ENCODE peak calls at places on chromosomes 11 and 22, in ten cellular contexts. N, K, S, F, Q, L, W, G, V and R are unnamed samples.

GRCh38 chr11:25449100-25449499 is 882.8 kb upstream of the ANO3 start:
- DNase-seq in S (no peak), Q (no peak), K (no peak), L (no peak), G (no peak), V (no peak), N (no peak), W (no peak), F (no peak), R (no peak)

GRCh38 chr11:113507341-113507740 is 32.1 kb upstream of the DRD2 start:
- DNase-seq in V (no peak), S (no peak), G (no peak), N (no peak), F (no peak), Q (no peak), L (peak; percentile 9), W (no peak), K (no peak), R (no peak)

GRCh38 chr11:133957926-133958325 is 1.2 kb upstream of the IGSF9B start:
- DNase-seq in S (no peak), N (no peak), F (no peak), W (no peak), V (no peak), Q (no peak), L (no peak), K (no peak), G (no peak), R (no peak)

GRCh38 chr11:72314600-72315386 is 70.8 kb upstream of the PHOX2A start:
- DNase-seq in N (no peak), Q (no peak), L (no peak), F (no peak), G (no peak), W (no peak), K (no peak), S (no peak), V (no peak), R (no peak)

GRCh38 chr11:127000291-127000968 is at the start of gene KIRREL3:
- DNase-seq in K (peak; percentile 84), V (no peak), F (no peak), W (no peak), L (no peak), N (peak; percentile 75), Q (no peak), S (no peak), G (no peak), R (no peak)

GRCh38 chr11:17277024-17277584 is 565 bp downstream of the NUCB2 start:
- DNase-seq in W (no peak), F (peak; percentile 54), N (peak; percentile 30), L (peak; percentile 44), K (peak; percentile 53), G (no peak), Q (no peak), V (peak; percentile 60), S (no peak), R (no peak)

GRCh38 chr22:38303974-38304373 is 13.3 kb downstream of the CSNK1E start:
- DNase-seq in S (no peak), L (no peak), K (no peak), V (no peak), G (no peak), W (no peak), F (no peak), N (no peak), Q (no peak), R (no peak)

GRCh38 chr11:32081129-32081641 is 9.7 kb upstream of the RCN1 start:
- DNase-seq in W (no peak), L (no peak), G (peak; percentile 5), F (peak; percentile 52), Q (no peak), N (no peak), V (peak; percentile 64), S (no peak), K (no peak), R (no peak)

GRCh38 chr11:17352925-17353227 is 1.3 kb downstream of the NCR3LG1 start:
- DNase-seq in F (peak; percentile 50), N (no peak), S (no peak), K (no peak), L (no peak), Q (no peak), W (no peak), G (peak; percentile 39), V (peak; percentile 64), R (no peak)

GRCh38 chr22:19970031-19970478 is 28.4 kb upstream of the TXNRD2 start:
- DNase-seq in K (no peak), L (no peak), S (no peak), G (no peak), F (no peak), N (no peak), Q (no peak), V (no peak), W (no peak), R (no peak)

GRCh38 chr11:1632053-1632714 is 2.6 kb downstream of the KRTAP5-5 start:
- DNase-seq in S (no peak), N (no peak), K (no peak), F (no peak), W (no peak), G (no peak), L (no peak), Q (no peak), V (no peak), R (no peak)

GRCh38 chr11:8809605-8810272 is 101.2 kb upstream of the AKIP1 start:
- DNase-seq in W (no peak), N (peak; percentile 24), K (peak; percentile 21), S (no peak), L (no peak), V (no peak), F (no peak), G (no peak), Q (no peak), R (no peak)

GRCh38 chr22:43230983-43231723 is 44.2 kb upstream of the TTLL12 start:
- DNase-seq in N (no peak), G (peak; percentile 17), S (peak; percentile 55), K (no peak), L (peak; percentile 53), V (peak; percentile 25), W (no peak), Q (no peak), F (peak; percentile 72), R (peak; percentile 76)

GRCh38 chr11:69377029-69377952 is 83.3 kb downstream of the MYEOV start:
- DNase-seq in S (no peak), L (no peak), N (no peak), G (no peak), K (no peak), Q (peak; percentile 67), F (peak; percentile 6), V (no peak), W (no peak), R (no peak)

GRCh38 chr22:39240841-39241631 is 3.7 kb downstream of the PDGFB start:
- DNase-seq in S (no peak), Q (no peak), W (no peak), G (no peak), F (no peak), N (no peak), V (no peak), K (peak; percentile 5), L (peak; percentile 68), R (no peak)

GRCh38 chr11:33670250-33671011 is 30.2 kb downstream of the C11orf91 start:
- DNase-seq in L (no peak), Q (no peak), G (no peak), W (no peak), V (peak; percentile 77), F (peak; percentile 37), N (no peak), S (no peak), K (no peak), R (no peak)

GRCh38 chr11:124865902-124866851 is 945 bp downstream of the ROBO3 start:
- DNase-seq in V (peak; percentile 42), G (no peak), W (no peak), N (no peak), K (peak; percentile 34), Q (peak; percentile 78), F (peak; percentile 19), L (no peak), S (peak; percentile 32), R (no peak)

GRCh38 chr11:60454212-60454611 is 1.4 kb upstream of the MS4A1 start:
- DNase-seq in K (no peak), G (no peak), L (no peak), S (no peak), V (no peak), N (no peak), Q (no peak), F (peak; percentile 45), W (no peak), R (no peak)

GRCh38 chr11:44627911-44628729 is 62.7 kb downstream of the CD82 start:
- DNase-seq in K (peak; percentile 94), S (no peak), Q (peak; percentile 79), N (peak; percentile 94), W (peak; percentile 59), F (peak; percentile 73), V (no peak), G (no peak), L (peak; percentile 79), R (no peak)

GRCh38 chr11:126927628-126928027 is 72.9 kb downstream of the KIRREL3 start:
- DNase-seq in Q (no peak), L (no peak), V (no peak), N (no peak), F (no peak), W (no peak), K (no peak), S (no peak), G (no peak), R (no peak)

GRCh38 chr22:29011200-29011867 is 50.3 kb downstream of the C22orf31 start:
- DNase-seq in N (peak; percentile 41), G (no peak), Q (no peak), K (peak; percentile 73), L (no peak), W (no peak), S (no peak), V (no peak), F (no peak), R (no peak)

GRCh38 chr11:78290293-78291176 is 101.8 kb downstream of the USP35 start:
- DNase-seq in N (no peak), K (no peak), V (peak; percentile 97), G (peak; percentile 80), L (no peak), S (no peak), W (no peak), F (no peak), Q (no peak), R (no peak)

GRCh38 chr22:44395116-44396005 is 82.6 kb upstream of the SHISAL1 start:
- DNase-seq in F (no peak), S (no peak), N (no peak), Q (peak; percentile 76), K (no peak), V (no peak), W (no peak), L (no peak), G (no peak), R (no peak)

GRCh38 chr11:121615506-121615905 is 162.7 kb upstream of the SORL1-AS1 start:
- DNase-seq in G (no peak), S (no peak), Q (no peak), K (no peak), N (no peak), W (no peak), F (no peak), V (peak; percentile 76), L (no peak), R (no peak)

GRCh38 chr11:118180300-118180703 is 3.9 kb upstream of the SCN2B start:
- DNase-seq in K (peak; percentile 92), N (peak; percentile 96), Q (no peak), L (peak; percentile 57), G (peak; percentile 41), F (peak; percentile 35), W (peak; percentile 23), S (peak; percentile 58), V (peak; percentile 21), R (no peak)

GRCh38 chr11:67032830-67033555 is 10.1 kb downstream of the SYT12 start:
- DNase-seq in S (no peak), V (peak; percentile 96), N (no peak), L (no peak), W (no peak), G (peak; percentile 84), F (no peak), Q (no peak), K (peak; percentile 3), R (no peak)

GRCh38 chr11:612201-612960 is 3.4 kb downstream of the IRF7 start:
- DNase-seq in N (no peak), S (no peak), G (no peak), W (no peak), Q (no peak), F (peak; percentile 64), V (peak; percentile 22), L (no peak), K (no peak), R (no peak)

GRCh38 chr11:115817844-115818565 is 313.8 kb upstream of the CADM1 start:
- DNase-seq in K (no peak), Q (no peak), N (no peak), S (peak; percentile 1), V (no peak), F (no peak), G (no peak), L (no peak), W (no peak), R (no peak)